ENCODE peak calls at places on chromosomes 2 and 18, in five cellular contexts. One of them, this sample, is unnamed.

GRCh38 chr2:152298754-152299153 is 36.2 kb upstream of the FMNL2 start:
- DNase-seq in heart left ventricle: no peak
- DNase-seq in upper lobe of right lung: no peak
- DNase-seq in lung: no peak
- DNase-seq in SK-N-SH: no peak
- DNase-seq in this sample: no peak

GRCh38 chr2:84694088-84694622 is 177.9 kb downstream of the DNAH6 start:
- DNase-seq in lung: no peak
- DNase-seq in upper lobe of right lung: no peak
- DNase-seq in SK-N-SH: no peak
- DNase-seq in heart left ventricle: no peak
- DNase-seq in this sample: no peak

GRCh38 chr18:34322365-34323289 is 97.9 kb upstream of the NOL4 start:
- DNase-seq in upper lobe of right lung: peak; percentile 66
- DNase-seq in SK-N-SH: peak; percentile 36
- DNase-seq in lung: peak; percentile 36
- DNase-seq in heart left ventricle: peak; percentile 24
- DNase-seq in this sample: peak; percentile 65

GRCh38 chr2:131030478-131030971 is 62.7 kb downstream of the FAM168B start:
- DNase-seq in lung: peak; percentile 28
- DNase-seq in SK-N-SH: peak; percentile 80
- DNase-seq in upper lobe of right lung: peak; percentile 57
- DNase-seq in heart left ventricle: peak; percentile 54
- DNase-seq in this sample: peak; percentile 46

GRCh38 chr18:63909870-63910269 is 2.1 kb downstream of the SERPINB10 start:
- DNase-seq in SK-N-SH: no peak
- DNase-seq in lung: no peak
- DNase-seq in heart left ventricle: no peak
- DNase-seq in upper lobe of right lung: no peak
- DNase-seq in this sample: no peak

GRCh38 chr2:105977212-105977611 is 216.9 kb downstream of the UXS1 start:
- DNase-seq in lung: no peak
- DNase-seq in heart left ventricle: no peak
- DNase-seq in SK-N-SH: no peak
- DNase-seq in upper lobe of right lung: no peak
- DNase-seq in this sample: no peak

GRCh38 chr2:129006901-129007300 is 688.2 kb upstream of the HS6ST1 start:
- DNase-seq in SK-N-SH: no peak
- DNase-seq in lung: no peak
- DNase-seq in heart left ventricle: no peak
- DNase-seq in upper lobe of right lung: no peak
- DNase-seq in this sample: no peak

GRCh38 chr2:79155826-79156476 is 3.6 kb downstream of the REG3A start:
- DNase-seq in heart left ventricle: no peak
- DNase-seq in SK-N-SH: no peak
- DNase-seq in upper lobe of right lung: no peak
- DNase-seq in lung: no peak
- DNase-seq in this sample: no peak

GRCh38 chr2:56185101-56185581 is 1.4 kb downstream of the CCDC85A start:
- DNase-seq in lung: no peak
- DNase-seq in SK-N-SH: peak; percentile 34
- DNase-seq in upper lobe of right lung: peak; percentile 65
- DNase-seq in heart left ventricle: peak; percentile 62
- DNase-seq in this sample: no peak

GRCh38 chr18:8286303-8286702 is 322.9 kb upstream of the RAB12 start:
- DNase-seq in SK-N-SH: no peak
- DNase-seq in lung: no peak
- DNase-seq in upper lobe of right lung: no peak
- DNase-seq in heart left ventricle: no peak
- DNase-seq in this sample: no peak

GRCh38 chr2:54572636-54573531 is 116.8 kb downstream of the SPTBN1 start:
- DNase-seq in heart left ventricle: no peak
- DNase-seq in upper lobe of right lung: no peak
- DNase-seq in lung: no peak
- DNase-seq in SK-N-SH: no peak
- DNase-seq in this sample: no peak

GRCh38 chr2:97754690-97755346 is 41.4 kb downstream of the ZAP70 start:
- DNase-seq in lung: no peak
- DNase-seq in heart left ventricle: no peak
- DNase-seq in upper lobe of right lung: no peak
- DNase-seq in SK-N-SH: no peak
- DNase-seq in this sample: no peak

GRCh38 chr2:97752342-97753334 is 39.3 kb downstream of the ZAP70 start:
- DNase-seq in SK-N-SH: no peak
- DNase-seq in upper lobe of right lung: no peak
- DNase-seq in lung: no peak
- DNase-seq in heart left ventricle: no peak
- DNase-seq in this sample: no peak

GRCh38 chr2:97750017-97750416 is 36.6 kb downstream of the ZAP70 start:
- DNase-seq in upper lobe of right lung: no peak
- DNase-seq in heart left ventricle: no peak
- DNase-seq in SK-N-SH: no peak
- DNase-seq in lung: no peak
- DNase-seq in this sample: no peak

GRCh38 chr2:97749611-97750010 is 36.2 kb downstream of the ZAP70 start:
- DNase-seq in heart left ventricle: no peak
- DNase-seq in lung: no peak
- DNase-seq in SK-N-SH: no peak
- DNase-seq in upper lobe of right lung: no peak
- DNase-seq in this sample: no peak

DNA sequence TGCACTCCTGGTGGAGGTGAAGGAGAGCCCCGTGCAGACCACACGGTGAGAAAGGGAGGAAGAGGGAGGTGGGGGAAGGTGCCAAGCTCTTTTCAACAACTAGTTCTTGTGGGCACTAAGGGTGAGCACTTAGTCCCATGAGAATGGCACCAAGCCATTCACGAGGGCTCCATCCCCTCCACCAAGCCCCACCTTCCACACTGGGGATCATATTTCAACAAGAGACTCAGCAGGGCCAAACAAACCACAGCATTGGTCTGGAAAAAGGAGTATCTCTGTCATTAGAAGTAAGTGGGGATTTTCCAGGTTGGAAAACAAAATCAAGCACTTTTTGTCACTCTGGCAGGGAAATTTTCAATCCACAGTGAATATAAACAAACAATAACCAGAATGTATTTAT is 38.4 kb downstream of the ZAP70 start:
- DNase-seq in heart left ventricle: no peak
- DNase-seq in upper lobe of right lung: no peak
- DNase-seq in SK-N-SH: no peak
- DNase-seq in lung: no peak
- DNase-seq in this sample: no peak
- H3K4me1 ChIP-seq in heart left ventricle: no peaks in the 10 kb centered on the region
- H3K4me1 ChIP-seq in upper lobe of right lung: no peaks in the 10 kb centered on the region
- H3K4me1 ChIP-seq in SK-N-SH: no peaks in the 10 kb centered on the region
- H3K4me1 ChIP-seq in lung: peaks cover 2% of the 10 kb centered on the region
- H3K4me1 ChIP-seq in this sample: no peaks in the 10 kb centered on the region

GRCh38 chr2:42116195-42117181 is 52.7 kb upstream of the EML4 start:
- DNase-seq in SK-N-SH: no peak
- DNase-seq in lung: no peak
- DNase-seq in heart left ventricle: no peak
- DNase-seq in upper lobe of right lung: no peak
- DNase-seq in this sample: no peak
- H3K4me1 ChIP-seq in SK-N-SH: peaks cover 30% of the 10 kb centered on the region
- H3K4me1 ChIP-seq in lung: peaks cover 2% of the 10 kb centered on the region
- H3K4me1 ChIP-seq in heart left ventricle: no peaks in the 10 kb centered on the region
- H3K4me1 ChIP-seq in upper lobe of right lung: peaks cover 37% of the 10 kb centered on the region
- H3K4me1 ChIP-seq in this sample: peaks cover 31% of the 10 kb centered on the region

GRCh38 chr18:50812834-50813233 is 7.0 kb downstream of the MRO start:
- DNase-seq in upper lobe of right lung: no peak
- DNase-seq in heart left ventricle: no peak
- DNase-seq in SK-N-SH: no peak
- DNase-seq in lung: no peak
- DNase-seq in this sample: no peak
- H3K4me1 ChIP-seq in upper lobe of right lung: no peaks in the 10 kb centered on the region
- H3K4me1 ChIP-seq in heart left ventricle: no peaks in the 10 kb centered on the region
- H3K4me1 ChIP-seq in SK-N-SH: no peaks in the 10 kb centered on the region
- H3K4me1 ChIP-seq in lung: no peaks in the 10 kb centered on the region
- H3K4me1 ChIP-seq in this sample: no peaks in the 10 kb centered on the region

GRCh38 chr18:32803571-32803970 is 30.7 kb upstream of the KLHL14 start:
- DNase-seq in upper lobe of right lung: no peak
- DNase-seq in SK-N-SH: no peak
- DNase-seq in heart left ventricle: no peak
- DNase-seq in lung: no peak
- DNase-seq in this sample: no peak

GRCh38 chr18:32804126-32804888 is 31.5 kb upstream of the KLHL14 start:
- DNase-seq in SK-N-SH: no peak
- DNase-seq in heart left ventricle: no peak
- DNase-seq in lung: no peak
- DNase-seq in upper lobe of right lung: no peak
- DNase-seq in this sample: no peak

GRCh38 chr18:32805354-32805753 is 32.5 kb upstream of the KLHL14 start:
- DNase-seq in lung: no peak
- DNase-seq in heart left ventricle: no peak
- DNase-seq in upper lobe of right lung: no peak
- DNase-seq in SK-N-SH: no peak
- DNase-seq in this sample: no peak

GRCh38 chr18:32801236-32801635 is 28.4 kb upstream of the KLHL14 start:
- DNase-seq in SK-N-SH: no peak
- DNase-seq in upper lobe of right lung: no peak
- DNase-seq in lung: no peak
- DNase-seq in heart left ventricle: no peak
- DNase-seq in this sample: no peak

GRCh38 chr18:32802606-32803451 is 30.0 kb upstream of the KLHL14 start:
- DNase-seq in heart left ventricle: no peak
- DNase-seq in SK-N-SH: no peak
- DNase-seq in upper lobe of right lung: no peak
- DNase-seq in lung: no peak
- DNase-seq in this sample: no peak
- H3K4me1 ChIP-seq in heart left ventricle: no peaks in the 10 kb centered on the region
- H3K4me1 ChIP-seq in SK-N-SH: no peaks in the 10 kb centered on the region
- H3K4me1 ChIP-seq in upper lobe of right lung: no peaks in the 10 kb centered on the region
- H3K4me1 ChIP-seq in lung: no peaks in the 10 kb centered on the region
- H3K4me1 ChIP-seq in this sample: no peaks in the 10 kb centered on the region

DNA sequence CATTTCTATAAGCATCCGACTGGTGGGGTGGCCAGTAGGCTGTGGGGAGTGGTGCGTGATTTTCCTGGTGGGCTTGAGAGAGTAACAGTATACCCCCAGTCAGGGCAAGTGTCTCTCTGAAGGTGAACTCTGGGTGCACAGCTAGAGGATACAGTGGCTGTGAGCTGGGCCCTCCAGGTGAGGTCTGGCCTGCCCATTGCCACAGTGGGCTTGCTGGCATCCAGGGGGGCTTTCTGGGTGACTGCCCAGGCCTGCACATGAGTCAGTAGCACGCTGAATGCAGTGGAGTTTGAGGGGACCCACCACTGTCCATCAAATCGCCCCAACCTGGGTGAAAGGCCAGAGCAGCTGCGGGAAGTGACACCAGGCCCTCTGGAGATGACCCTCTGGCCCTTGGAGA is 4.5 kb downstream of the STEAP3 start:
- DNase-seq in SK-N-SH: no peak
- DNase-seq in heart left ventricle: no peak
- DNase-seq in lung: no peak
- DNase-seq in upper lobe of right lung: no peak
- DNase-seq in this sample: no peak
- H3K4me1 ChIP-seq in SK-N-SH: peaks cover 23% of the 10 kb centered on the region
- H3K4me1 ChIP-seq in heart left ventricle: no peaks in the 10 kb centered on the region
- H3K4me1 ChIP-seq in lung: peaks cover 16% of the 10 kb centered on the region
- H3K4me1 ChIP-seq in upper lobe of right lung: peaks cover 21% of the 10 kb centered on the region
- H3K4me1 ChIP-seq in this sample: no peaks in the 10 kb centered on the region

GRCh38 chr18:35938562-35938961 is 33.9 kb upstream of the RMP24 start:
- DNase-seq in lung: no peak
- DNase-seq in upper lobe of right lung: no peak
- DNase-seq in SK-N-SH: no peak
- DNase-seq in heart left ventricle: no peak
- DNase-seq in this sample: no peak
- H3K4me1 ChIP-seq in lung: no peaks in the 10 kb centered on the region
- H3K4me1 ChIP-seq in upper lobe of right lung: no peaks in the 10 kb centered on the region
- H3K4me1 ChIP-seq in SK-N-SH: no peaks in the 10 kb centered on the region
- H3K4me1 ChIP-seq in heart left ventricle: no peaks in the 10 kb centered on the region
- H3K4me1 ChIP-seq in this sample: no peaks in the 10 kb centered on the region

GRCh38 chr2:157822533-157822932 is 53.6 kb downstream of the ACVR1 start:
- DNase-seq in upper lobe of right lung: no peak
- DNase-seq in heart left ventricle: no peak
- DNase-seq in SK-N-SH: no peak
- DNase-seq in lung: no peak
- DNase-seq in this sample: no peak
- H3K4me1 ChIP-seq in upper lobe of right lung: no peaks in the 10 kb centered on the region
- H3K4me1 ChIP-seq in heart left ventricle: no peaks in the 10 kb centered on the region
- H3K4me1 ChIP-seq in SK-N-SH: no peaks in the 10 kb centered on the region
- H3K4me1 ChIP-seq in lung: peaks cover 2% of the 10 kb centered on the region
- H3K4me1 ChIP-seq in this sample: no peaks in the 10 kb centered on the region

DNA sequence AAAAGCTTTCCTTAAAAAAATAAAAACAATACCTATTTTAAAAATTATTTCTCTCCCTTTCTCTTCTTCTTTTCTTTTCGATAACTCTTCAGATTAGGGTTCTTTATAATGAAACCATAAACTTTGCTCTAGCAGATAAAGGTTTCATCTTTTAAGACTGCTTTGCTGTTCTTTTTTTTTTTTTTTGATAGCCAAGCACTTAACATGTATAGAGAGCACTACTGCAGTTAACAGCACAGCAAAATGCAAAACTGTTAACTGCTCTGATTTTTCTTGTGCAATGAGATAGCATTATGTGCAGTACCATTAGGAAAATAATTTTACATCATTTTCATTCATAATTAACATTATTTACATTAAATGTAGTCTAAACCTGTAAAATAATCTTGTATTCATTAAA is 36.3 kb downstream of the GALNT1 start:
- DNase-seq in lung: no peak
- DNase-seq in heart left ventricle: no peak
- DNase-seq in upper lobe of right lung: no peak
- DNase-seq in SK-N-SH: no peak
- DNase-seq in this sample: no peak
- H3K4me1 ChIP-seq in lung: peaks cover 3% of the 10 kb centered on the region
- H3K4me1 ChIP-seq in heart left ventricle: peaks cover 4% of the 10 kb centered on the region
- H3K4me1 ChIP-seq in upper lobe of right lung: peaks cover 37% of the 10 kb centered on the region
- H3K4me1 ChIP-seq in SK-N-SH: no peaks in the 10 kb centered on the region
- H3K4me1 ChIP-seq in this sample: no peaks in the 10 kb centered on the region

DNA sequence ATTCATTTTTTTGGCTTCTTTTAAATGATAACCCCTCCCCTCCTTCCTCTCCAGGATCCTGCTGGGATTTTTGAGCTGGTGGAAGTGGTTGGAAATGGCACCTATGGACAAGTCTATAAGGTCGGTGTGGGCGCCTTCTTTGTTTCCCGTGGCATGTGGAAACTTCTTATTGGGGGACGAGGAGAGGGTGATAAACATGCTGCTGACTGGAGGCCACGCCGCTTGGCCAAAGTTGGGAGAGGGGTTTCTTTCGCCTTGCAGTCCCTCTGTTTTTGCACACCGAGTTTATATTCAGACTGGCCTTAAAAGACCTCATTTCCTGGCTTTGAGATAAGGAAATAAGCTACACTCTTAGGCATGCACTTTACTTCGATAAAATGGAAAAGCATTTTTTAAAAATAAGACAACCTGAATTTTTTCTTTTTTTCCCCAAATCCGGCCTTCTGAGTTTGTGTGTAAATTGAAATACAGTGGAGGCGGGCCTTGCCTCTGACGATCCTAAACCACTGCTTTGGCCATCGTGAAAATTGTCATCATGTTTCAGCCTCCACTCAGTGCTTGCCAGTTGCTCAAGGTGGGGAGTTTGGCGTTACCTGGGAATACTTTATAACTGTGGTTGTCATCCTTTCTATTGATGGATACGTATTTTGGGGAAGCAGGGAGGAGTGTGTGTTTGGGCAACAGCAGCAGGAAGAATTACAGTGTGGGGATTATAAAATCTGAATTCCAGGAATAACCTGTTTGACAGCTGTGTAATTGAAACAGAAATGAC is 1.1 kb downstream of the MAP4K4 start:
- DNase-seq in heart left ventricle: no peak
- DNase-seq in upper lobe of right lung: no peak
- DNase-seq in lung: no peak
- DNase-seq in SK-N-SH: peak; percentile 36
- DNase-seq in this sample: peak; percentile 10
- H3K4me1 ChIP-seq in heart left ventricle: no peaks in the 10 kb centered on the region
- H3K4me1 ChIP-seq in upper lobe of right lung: peaks cover 20% of the 10 kb centered on the region
- H3K4me1 ChIP-seq in lung: peaks cover 6% of the 10 kb centered on the region
- H3K4me1 ChIP-seq in SK-N-SH: peaks cover 12% of the 10 kb centered on the region
- H3K4me1 ChIP-seq in this sample: no peaks in the 10 kb centered on the region